ENCODE peak calls at places on chromosomes 11 and 22, in ten cellular contexts. X is upper lobe of right lung; L is caudate nucleus; H is substantia nigra; P is HTR-8/SVneo; Y is epithelial cell of prostate; C is stimulated activated CD4-positive, alpha-beta T cell treated with anti-CD3 and anti-CD28 coated beads, Interleukin-12 subunit alpha, Interleukin-12 subunit beta, amount 100 ng/mL, for 24 hours; O is NCI-H69; M is C1 segment of cervical spinal cord; S is H9. Q is an unnamed sample.

GRCh38 chr22:28989035-28989464 is 72.6 kb downstream of the C22orf31 start:
- DNase-seq in X (no peak), L (no peak), H (no peak), P (no peak), Y (peak; percentile 65), C (peak; percentile 12), O (no peak), M (no peak), S (peak; percentile 78), Q (no peak)

GRCh38 chr11:12626616-12627015 is 47.6 kb upstream of the TEAD1 start:
- DNase-seq in X (no peak), L (no peak), H (no peak), P (no peak), Y (no peak), C (no peak), O (no peak), M (no peak), S (no peak), Q (no peak)

GRCh38 chr11:121453589-121454299 is 977 bp upstream of the SORL1-AS1 start:
- DNase-seq in X (no peak), L (no peak), H (no peak), P (no peak), Y (no peak), C (no peak), O (no peak), M (no peak), S (no peak), Q (no peak)

GRCh38 chr11:43868852-43869567 is 11.6 kb upstream of the ALKBH3 start:
- DNase-seq in X (no peak), L (peak; percentile 5), H (no peak), P (peak; percentile 11), Y (peak; percentile 45), C (no peak), O (peak; percentile 13), M (no peak), S (no peak), Q (no peak)

GRCh38 chr11:75839851-75840250 is 24.8 kb downstream of the UVRAG start:
- DNase-seq in X (no peak), L (no peak), H (no peak), P (no peak), Y (no peak), C (no peak), O (peak; percentile 20), M (no peak), S (no peak), Q (no peak)

GRCh38 chr22:20391222-20391621 is 2.7 kb upstream of the ZNF74 start:
- DNase-seq in X (no peak), L (no peak), H (no peak), P (no peak), Y (no peak), C (no peak), O (no peak), M (no peak), S (peak; percentile 12), Q (no peak)

GRCh38 chr22:28802595-28803087 is 2.3 kb upstream of the XBP1 start:
- DNase-seq in X (no peak), L (no peak), H (no peak), P (no peak), Y (no peak), C (no peak), O (peak; percentile 40), M (no peak), S (no peak), Q (no peak)

GRCh38 chr11:64741393-64742086 is 2.4 kb downstream of the RASGRP2 start:
- DNase-seq in X (no peak), L (peak; percentile 38), H (no peak), P (no peak), Y (no peak), C (no peak), O (no peak), M (no peak), S (peak; percentile 66), Q (no peak)

GRCh38 chr22:43110927-43111623 is 525 bp downstream of the BIK start:
- DNase-seq in X (peak; percentile 83), L (no peak), H (no peak), P (no peak), Y (no peak), C (no peak), O (peak; percentile 55), M (no peak), S (no peak), Q (no peak)

GRCh38 chr22:19811811-19812771 is 42.6 kb downstream of the GNB1L start:
- DNase-seq in X (no peak), L (no peak), H (no peak), P (no peak), Y (no peak), C (no peak), O (peak; percentile 41), M (no peak), S (no peak), Q (no peak)

GRCh38 chr11:44110231-44110679 is 14.8 kb downstream of the EXT2 start:
- DNase-seq in X (no peak), L (no peak), H (no peak), P (peak; percentile 59), Y (no peak), C (peak; percentile 38), O (peak; percentile 68), M (no peak), S (peak; percentile 50), Q (peak; percentile 56)

GRCh38 chr11:113161671-113162589 is 152.5 kb upstream of the TTC12 start:
- DNase-seq in X (no peak), L (no peak), H (no peak), P (no peak), Y (no peak), C (no peak), O (peak; percentile 98), M (no peak), S (no peak), Q (peak; percentile 59)

GRCh38 chr11:129453293-129453721 is 77.7 kb downstream of the BARX2 start:
- DNase-seq in X (no peak), L (no peak), H (peak; percentile 11), P (no peak), Y (no peak), C (no peak), O (no peak), M (no peak), S (no peak), Q (no peak)

GRCh38 chr11:8267280-8267679 is 3.6 kb upstream of the LMO1 start:
- DNase-seq in X (peak; percentile 26), L (no peak), H (no peak), P (no peak), Y (no peak), C (no peak), O (no peak), M (no peak), S (no peak), Q (no peak)

GRCh38 chr22:26922804-26923203 is 265.4 kb downstream of the MIAT start:
- DNase-seq in X (no peak), L (no peak), H (no peak), P (no peak), Y (no peak), C (no peak), O (no peak), M (no peak), S (peak; percentile 75), Q (no peak)

GRCh38 chr11:72227316-72228228 is 3.0 kb downstream of the INPPL1 start:
- DNase-seq in X (peak; percentile 54), L (peak; percentile 52), H (peak; percentile 47), P (no peak), Y (no peak), C (no peak), O (peak; percentile 98), M (no peak), S (peak; percentile 21), Q (no peak)

GRCh38 chr11:81915045-81915444 is 818.6 kb downstream of the FAM181B start:
- DNase-seq in X (no peak), L (no peak), H (no peak), P (no peak), Y (no peak), C (no peak), O (peak; percentile 75), M (no peak), S (no peak), Q (peak; percentile 17)

GRCh38 chr11:117949062-117949461 is 19.9 kb upstream of the TMPRSS13 start:
- DNase-seq in X (no peak), L (no peak), H (no peak), P (no peak), Y (no peak), C (no peak), O (no peak), M (no peak), S (no peak), Q (no peak)

GRCh38 chr22:17576475-17576874 is 13.2 kb downstream of the SLC25A18 start:
- DNase-seq in X (no peak), L (no peak), H (no peak), P (peak; percentile 54), Y (peak; percentile 99), C (no peak), O (peak; percentile 98), M (no peak), S (peak; percentile 55), Q (no peak)

GRCh38 chr11:6194065-6194581 is 4.9 kb upstream of the OR52W1 start:
- DNase-seq in X (no peak), L (no peak), H (no peak), P (no peak), Y (no peak), C (no peak), O (no peak), M (no peak), S (no peak), Q (no peak)

GRCh38 chr11:9574556-9574805 is 1.0 kb downstream of the WEE1 start:
- DNase-seq in X (peak; percentile 72), L (no peak), H (no peak), P (no peak), Y (no peak), C (no peak), O (peak; percentile 64), M (no peak), S (no peak), Q (no peak)

GRCh38 chr11:62794201-62794775 is 2.5 kb upstream of the TMEM223 start:
- DNase-seq in X (no peak), L (no peak), H (no peak), P (no peak), Y (no peak), C (no peak), O (no peak), M (no peak), S (no peak), Q (no peak)

GRCh38 chr11:2564008-2564530 is 119.3 kb downstream of the KCNQ1 start:
- DNase-seq in X (no peak), L (no peak), H (no peak), P (no peak), Y (no peak), C (no peak), O (no peak), M (no peak), S (no peak), Q (no peak)

GRCh38 chr11:78228467-78228866 is 39.7 kb downstream of the USP35 start:
- DNase-seq in X (no peak), L (no peak), H (peak; percentile 10), P (peak; percentile 74), Y (no peak), C (no peak), O (peak; percentile 89), M (no peak), S (peak; percentile 45), Q (peak; percentile 83)

GRCh38 chr11:65934014-65934413 is 11.3 kb upstream of the TSGA10IP start:
- DNase-seq in X (no peak), L (no peak), H (no peak), P (no peak), Y (no peak), C (no peak), O (no peak), M (no peak), S (no peak), Q (no peak)

GRCh38 chr11:26575946-26576345 is 3.9 kb upstream of the MUC15 start:
- DNase-seq in X (no peak), L (no peak), H (no peak), P (no peak), Y (no peak), C (no peak), O (peak; percentile 13), M (no peak), S (no peak), Q (no peak)

GRCh38 chr11:124892750-124893454 is 4.8 kb downstream of the ROBO4 start:
- DNase-seq in X (no peak), L (no peak), H (no peak), P (no peak), Y (no peak), C (no peak), O (no peak), M (no peak), S (no peak), Q (peak; percentile 69)

GRCh38 chr11:94815705-94816344 is 47.7 kb downstream of the AMOTL1 start:
- DNase-seq in X (no peak), L (no peak), H (no peak), P (no peak), Y (no peak), C (no peak), O (peak; percentile 60), M (no peak), S (no peak), Q (no peak)